ENCODE peak calls at places on chromosomes 5 and 9, in six cellular contexts. N is RWPE1, G is type B pancreatic cell, Z is mammary epithelial cell, U is fibroblast of pulmonary artery, I is sigmoid colon. V is an unnamed sample.

GRCh38 chr9:136618578-136619547 is 43.9 kb upstream of the EGFL7 start:
- DNase-seq in N (no peak), G (no peak), Z (no peak), U (no peak), I (no peak), V (no peak)

GRCh38 chr5:31987985-31988710 is 186.0 kb downstream of the GOLPH3 start:
- DNase-seq in N (peak), G (no peak), Z (peak), U (peak), I (no peak), V (no peak)

GRCh38 chr5:8905021-8905420 is 640.9 kb downstream of the SEMA5A start:
- DNase-seq in N (peak), G (no peak), Z (peak), U (peak), I (no peak), V (no peak)

GRCh38 chr9:118515947-118516346 is 811.7 kb downstream of the TLR4 start:
- DNase-seq in N (no peak), G (no peak), Z (no peak), U (no peak), I (no peak), V (no peak)

GRCh38 chr9:116383133-116383532 is 229.5 kb downstream of the PAPPA start:
- DNase-seq in N (no peak), G (no peak), Z (no peak), U (no peak), I (no peak), V (no peak)

GRCh38 chr5:134444941-134445471 is 33.3 kb upstream of the CDKN2AIPNL start:
- DNase-seq in N (no peak), G (no peak), Z (no peak), U (no peak), I (no peak), V (no peak)

GRCh38 chr5:54470677-54471076 is 15.2 kb downstream of the HSPB3 start:
- DNase-seq in N (no peak), G (no peak), Z (no peak), U (peak), I (no peak), V (no peak)

GRCh38 chr5:115439042-115439441 is 105.5 kb downstream of the FEM1C start:
- DNase-seq in N (no peak), G (no peak), Z (no peak), U (no peak), I (no peak), V (no peak)

GRCh38 chr5:168291961-168292782 is 727 bp downstream of the WWC1 start:
- DNase-seq in N (peak), G (no peak), Z (no peak), U (no peak), I (no peak), V (peak)

GRCh38 chr9:75130621-75131020 is 42.3 kb downstream of the OSTF1 start:
- DNase-seq in N (no peak), G (no peak), Z (no peak), U (no peak), I (no peak), V (no peak)

GRCh38 chr5:143513720-143514119 is 110.2 kb upstream of the NR3C1 start:
- DNase-seq in N (no peak), G (no peak), Z (no peak), U (no peak), I (no peak), V (no peak)

DNA sequence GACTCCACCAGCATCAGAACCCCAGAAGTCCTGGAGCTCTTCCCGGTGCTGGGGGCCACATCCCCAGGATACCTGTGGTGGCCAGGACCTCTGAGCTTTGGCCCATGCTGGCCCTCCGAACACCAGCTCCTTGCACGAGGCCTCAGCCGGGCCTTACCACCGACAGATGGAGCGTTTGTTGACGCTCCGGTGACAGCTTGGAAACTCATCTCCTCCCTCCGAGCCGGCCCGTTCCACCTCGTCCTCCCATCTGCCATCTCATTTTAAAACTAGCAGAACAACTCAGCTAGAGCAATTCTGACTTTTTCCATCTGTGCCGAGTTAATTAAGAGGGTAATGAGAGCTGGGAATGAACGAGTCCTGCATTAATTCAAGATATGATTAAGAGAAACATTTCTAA is 337.6 kb downstream of the CDK5RAP2 start:
- DNase-seq in N (no peak), G (no peak), Z (no peak), U (no peak), I (no peak), V (no peak)
- TF ChIP-seq CTCF in N (no peak), G (no peak), Z (no peak), U (no peak), I (no peak), V (no peak)

GRCh38 chr5:133396724-133397123 is 215.6 kb downstream of the FSTL4 start:
- DNase-seq in N (no peak), G (no peak), Z (no peak), U (no peak), I (no peak), V (no peak)

GRCh38 chr5:133399247-133399891 is 213.0 kb downstream of the FSTL4 start:
- DNase-seq in N (no peak), G (no peak), Z (no peak), U (no peak), I (no peak), V (no peak)

GRCh38 chr5:133397432-133397831 is 214.9 kb downstream of the FSTL4 start:
- DNase-seq in N (no peak), G (no peak), Z (no peak), U (no peak), I (no peak), V (no peak)

GRCh38 chr5:133398646-133399081 is 213.7 kb downstream of the FSTL4 start:
- DNase-seq in N (no peak), G (no peak), Z (no peak), U (no peak), I (no peak), V (no peak)

DNA sequence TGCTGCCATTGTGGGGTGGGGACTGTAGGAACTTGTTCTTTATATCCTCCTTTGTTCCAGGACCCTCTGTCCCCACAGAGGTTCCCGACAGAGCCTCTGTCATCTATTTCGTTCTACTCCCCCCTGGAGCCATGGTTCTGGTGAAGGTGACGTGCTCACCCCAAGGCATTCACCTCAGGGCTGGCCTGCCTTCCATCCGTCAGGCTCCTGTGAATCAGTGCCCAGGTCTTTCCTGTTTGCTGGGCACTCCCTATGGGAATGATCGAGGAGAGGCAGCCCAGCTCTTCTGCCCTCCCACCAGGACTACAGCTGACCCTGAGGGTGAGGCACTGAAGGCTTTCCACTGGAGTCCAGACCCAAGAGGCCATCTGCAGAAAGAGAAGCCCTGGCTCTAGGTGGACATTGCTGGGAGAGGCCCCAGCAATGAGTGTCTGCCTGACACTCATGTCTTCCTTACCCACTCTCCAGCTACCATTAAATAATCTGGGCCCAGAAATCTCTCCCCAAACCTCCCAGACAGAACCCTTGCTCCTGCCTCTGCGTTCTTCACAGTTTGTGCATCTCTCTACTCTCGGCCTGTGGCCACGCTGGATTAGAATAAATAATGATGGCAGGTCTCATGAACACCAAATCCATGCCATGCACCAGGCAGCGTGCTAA is 214.2 kb downstream of the FSTL4 start:
- DNase-seq in N (no peak), G (no peak), Z (no peak), U (no peak), I (no peak), V (no peak)
- TF ChIP-seq CTCF in N (no peak), G (no peak), Z (no peak), U (no peak), I (no peak), V (no peak)

GRCh38 chr5:11909471-11909870 is 5.2 kb upstream of the CTNND2 start:
- DNase-seq in N (no peak), G (no peak), Z (no peak), U (no peak), I (no peak), V (no peak)

GRCh38 chr5:11905209-11905608 is 963 bp upstream of the CTNND2 start:
- DNase-seq in N (no peak), G (no peak), Z (no peak), U (no peak), I (no peak), V (no peak)

GRCh38 chr5:11903614-11904269 is 504 bp downstream of the CTNND2 start:
- DNase-seq in N (peak), G (peak), Z (no peak), U (no peak), I (no peak), V (no peak)

GRCh38 chr5:11904270-11904906 is at the start of gene CTNND2:
- DNase-seq in N (peak), G (peak), Z (peak), U (no peak), I (no peak), V (no peak)

GRCh38 chr5:11906495-11906894 is 2.2 kb upstream of the CTNND2 start:
- DNase-seq in N (no peak), G (no peak), Z (no peak), U (no peak), I (no peak), V (no peak)
- TF ChIP-seq CTCF in N (no peak), G (no peak), Z (no peak), U (no peak), I (no peak), V (peak)

DNA sequence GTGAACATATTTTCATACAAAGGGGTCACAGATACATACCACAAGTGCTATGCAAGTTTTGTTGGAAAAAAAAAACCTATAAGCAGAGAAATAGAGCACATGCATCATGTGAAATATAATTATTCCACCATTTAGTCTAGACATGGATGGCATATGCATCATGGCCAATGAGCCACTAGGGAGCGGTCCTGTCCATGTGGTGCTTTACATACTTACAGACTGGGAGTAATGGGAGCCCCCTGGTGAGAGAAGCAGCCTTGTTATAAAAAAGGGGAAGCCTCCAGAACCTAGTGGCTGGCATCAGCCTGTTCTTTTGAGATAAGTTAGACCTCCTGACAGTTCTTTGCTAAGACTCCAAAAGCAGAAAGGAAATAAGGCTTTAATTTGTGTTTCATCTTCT is 1524.1 kb downstream of the MAT2B start:
- DNase-seq in N (no peak), G (no peak), Z (no peak), U (no peak), I (no peak), V (no peak)
- TF ChIP-seq CTCF in N (peak), G (peak), Z (peak), U (no peak), I (no peak), V (peak)